ENCODE peak calls at places on chromosome 2, in seven cellular contexts. One of them, this sample, is unnamed.

GRCh38 chr2:42053791-42054656 is 6.2 kb downstream of the PKDCC start:
- DNase-seq in ascending aorta: peak
- DNase-seq in HFFc6: no peak
- DNase-seq in AG04449: no peak
- DNase-seq in Calu3: no peak
- DNase-seq in CD8-positive, alpha-beta T cell: no peak
- DNase-seq in spleen: peak
- DNase-seq in this sample: no peak

GRCh38 chr2:213238753-213239591 is 45.3 kb upstream of the SPAG16 start:
- DNase-seq in CD8-positive, alpha-beta T cell: no peak
- DNase-seq in Calu3: peak
- DNase-seq in ascending aorta: peak
- DNase-seq in spleen: no peak
- DNase-seq in AG04449: peak
- DNase-seq in HFFc6: peak
- DNase-seq in this sample: no peak

GRCh38 chr2:230614913-230615332 is 97.7 kb upstream of the CAB39 start:
- DNase-seq in ascending aorta: no peak
- DNase-seq in spleen: peak
- DNase-seq in HFFc6: no peak
- DNase-seq in AG04449: no peak
- DNase-seq in Calu3: no peak
- DNase-seq in CD8-positive, alpha-beta T cell: no peak
- DNase-seq in this sample: no peak

GRCh38 chr2:190910341-190911136 is 29.9 kb downstream of the GLS start:
- DNase-seq in ascending aorta: no peak
- DNase-seq in Calu3: no peak
- DNase-seq in AG04449: no peak
- DNase-seq in CD8-positive, alpha-beta T cell: no peak
- DNase-seq in HFFc6: no peak
- DNase-seq in spleen: no peak
- DNase-seq in this sample: no peak

GRCh38 chr2:162475661-162476060 is 131.7 kb downstream of the GCA start:
- DNase-seq in Calu3: peak
- DNase-seq in AG04449: no peak
- DNase-seq in spleen: no peak
- DNase-seq in HFFc6: no peak
- DNase-seq in ascending aorta: no peak
- DNase-seq in CD8-positive, alpha-beta T cell: no peak
- DNase-seq in this sample: no peak

GRCh38 chr2:239166201-239166834 is 234.5 kb downstream of the HDAC4 start:
- DNase-seq in spleen: peak
- DNase-seq in Calu3: no peak
- DNase-seq in HFFc6: no peak
- DNase-seq in AG04449: no peak
- DNase-seq in CD8-positive, alpha-beta T cell: no peak
- DNase-seq in ascending aorta: no peak
- DNase-seq in this sample: no peak

GRCh38 chr2:174511580-174512260 is 24.9 kb upstream of the GPR155 start:
- DNase-seq in HFFc6: no peak
- DNase-seq in Calu3: no peak
- DNase-seq in ascending aorta: no peak
- DNase-seq in spleen: no peak
- DNase-seq in AG04449: no peak
- DNase-seq in CD8-positive, alpha-beta T cell: no peak
- DNase-seq in this sample: no peak

GRCh38 chr2:181203412-181203811 is 223.0 kb downstream of the UBE2E3 start:
- DNase-seq in HFFc6: peak
- DNase-seq in CD8-positive, alpha-beta T cell: no peak
- DNase-seq in spleen: no peak
- DNase-seq in Calu3: peak
- DNase-seq in ascending aorta: no peak
- DNase-seq in AG04449: peak
- DNase-seq in this sample: no peak

GRCh38 chr2:150532883-150533282 is 45.4 kb upstream of the RND3 start:
- DNase-seq in HFFc6: peak
- DNase-seq in spleen: no peak
- DNase-seq in Calu3: no peak
- DNase-seq in ascending aorta: no peak
- DNase-seq in AG04449: no peak
- DNase-seq in CD8-positive, alpha-beta T cell: no peak
- DNase-seq in this sample: no peak

GRCh38 chr2:39492095-39492590 is 55.1 kb upstream of the MAP4K3 start:
- DNase-seq in AG04449: peak
- DNase-seq in ascending aorta: no peak
- DNase-seq in CD8-positive, alpha-beta T cell: no peak
- DNase-seq in Calu3: peak
- DNase-seq in spleen: no peak
- DNase-seq in HFFc6: peak
- DNase-seq in this sample: no peak

GRCh38 chr2:22253171-22253570 is 1129.4 kb downstream of the TDRD15 start:
- DNase-seq in spleen: no peak
- DNase-seq in AG04449: no peak
- DNase-seq in HFFc6: no peak
- DNase-seq in Calu3: no peak
- DNase-seq in CD8-positive, alpha-beta T cell: no peak
- DNase-seq in ascending aorta: no peak
- DNase-seq in this sample: no peak

GRCh38 chr2:3487432-3487831 is 31.9 kb downstream of the ADI1 start:
- DNase-seq in spleen: peak
- DNase-seq in HFFc6: no peak
- DNase-seq in CD8-positive, alpha-beta T cell: no peak
- DNase-seq in Calu3: no peak
- DNase-seq in ascending aorta: no peak
- DNase-seq in AG04449: no peak
- DNase-seq in this sample: no peak

GRCh38 chr2:112061840-112062239 is 6.8 kb downstream of the TMEM87B start:
- DNase-seq in ascending aorta: no peak
- DNase-seq in Calu3: no peak
- DNase-seq in AG04449: no peak
- DNase-seq in HFFc6: no peak
- DNase-seq in CD8-positive, alpha-beta T cell: no peak
- DNase-seq in spleen: no peak
- DNase-seq in this sample: no peak

GRCh38 chr2:98212291-98212690 is 125.3 kb downstream of the VWA3B start:
- DNase-seq in ascending aorta: no peak
- DNase-seq in AG04449: no peak
- DNase-seq in spleen: no peak
- DNase-seq in CD8-positive, alpha-beta T cell: no peak
- DNase-seq in Calu3: no peak
- DNase-seq in HFFc6: no peak
- DNase-seq in this sample: no peak

GRCh38 chr2:11851881-11852280 is 105.4 kb downstream of the LPIN1 start:
- DNase-seq in Calu3: no peak
- DNase-seq in HFFc6: no peak
- DNase-seq in CD8-positive, alpha-beta T cell: no peak
- DNase-seq in spleen: no peak
- DNase-seq in AG04449: no peak
- DNase-seq in ascending aorta: no peak
- DNase-seq in this sample: no peak

GRCh38 chr2:47661310-47661709 is 121.6 kb upstream of the MSH6 start:
- DNase-seq in ascending aorta: no peak
- DNase-seq in spleen: no peak
- DNase-seq in HFFc6: no peak
- DNase-seq in Calu3: no peak
- DNase-seq in AG04449: no peak
- DNase-seq in CD8-positive, alpha-beta T cell: no peak
- DNase-seq in this sample: no peak

GRCh38 chr2:191789791-191790190 is 57.1 kb downstream of the CAVIN2 start:
- DNase-seq in spleen: no peak
- DNase-seq in AG04449: no peak
- DNase-seq in ascending aorta: no peak
- DNase-seq in Calu3: no peak
- DNase-seq in CD8-positive, alpha-beta T cell: no peak
- DNase-seq in HFFc6: no peak
- DNase-seq in this sample: no peak

GRCh38 chr2:167863377-167863776 is 384.0 kb downstream of the STK39 start:
- DNase-seq in CD8-positive, alpha-beta T cell: no peak
- DNase-seq in HFFc6: no peak
- DNase-seq in Calu3: no peak
- DNase-seq in AG04449: no peak
- DNase-seq in spleen: no peak
- DNase-seq in ascending aorta: no peak
- DNase-seq in this sample: no peak

GRCh38 chr2:167874812-167875211 is 372.6 kb downstream of the STK39 start:
- DNase-seq in spleen: no peak
- DNase-seq in HFFc6: no peak
- DNase-seq in Calu3: no peak
- DNase-seq in ascending aorta: no peak
- DNase-seq in CD8-positive, alpha-beta T cell: no peak
- DNase-seq in AG04449: no peak
- DNase-seq in this sample: no peak

GRCh38 chr2:167869200-167869599 is 378.2 kb downstream of the STK39 start:
- DNase-seq in Calu3: no peak
- DNase-seq in HFFc6: no peak
- DNase-seq in AG04449: no peak
- DNase-seq in spleen: no peak
- DNase-seq in ascending aorta: no peak
- DNase-seq in CD8-positive, alpha-beta T cell: no peak
- DNase-seq in this sample: no peak
- TF ChIP-seq CTCF in Calu3: no peak
- TF ChIP-seq CTCF in HFFc6: no peak
- TF ChIP-seq CTCF in AG04449: no peak
- TF ChIP-seq CTCF in spleen: no peak
- TF ChIP-seq CTCF in ascending aorta: no peak
- TF ChIP-seq CTCF in CD8-positive, alpha-beta T cell: no peak
- TF ChIP-seq CTCF in this sample: no peak

DNA sequence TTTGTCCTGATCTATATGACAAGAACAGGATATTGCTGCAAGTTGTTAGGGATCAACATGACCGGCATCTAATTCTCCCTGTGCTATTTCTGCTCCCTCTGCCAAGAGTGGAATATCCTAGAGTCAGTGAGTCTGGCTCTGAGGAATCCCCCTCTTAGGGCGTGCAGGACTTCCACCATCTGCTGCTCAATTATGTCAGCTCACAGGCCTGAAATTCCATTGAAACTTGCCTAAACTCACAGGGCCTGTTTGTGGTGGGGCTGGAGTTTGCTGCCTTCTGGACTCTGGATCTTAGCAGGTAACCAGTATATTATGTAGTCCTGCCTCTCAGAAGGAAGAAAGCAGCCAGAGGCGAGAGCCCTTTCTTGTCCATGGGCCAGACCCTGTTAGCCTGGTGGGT is 323.0 kb downstream of the TSN start:
- DNase-seq in Calu3: no peak
- DNase-seq in HFFc6: no peak
- DNase-seq in CD8-positive, alpha-beta T cell: no peak
- DNase-seq in ascending aorta: no peak
- DNase-seq in AG04449: no peak
- DNase-seq in spleen: no peak
- DNase-seq in this sample: no peak
- TF ChIP-seq CTCF in Calu3: no peak
- TF ChIP-seq CTCF in HFFc6: no peak
- TF ChIP-seq CTCF in CD8-positive, alpha-beta T cell: no peak
- TF ChIP-seq CTCF in ascending aorta: no peak
- TF ChIP-seq CTCF in AG04449: no peak
- TF ChIP-seq CTCF in spleen: no peak
- TF ChIP-seq CTCF in this sample: no peak

GRCh38 chr2:45439788-45440773 is 171.0 kb downstream of the SRBD1 start:
- DNase-seq in CD8-positive, alpha-beta T cell: no peak
- DNase-seq in HFFc6: no peak
- DNase-seq in Calu3: no peak
- DNase-seq in AG04449: no peak
- DNase-seq in ascending aorta: no peak
- DNase-seq in spleen: no peak
- DNase-seq in this sample: no peak
- TF ChIP-seq CTCF in CD8-positive, alpha-beta T cell: no peak
- TF ChIP-seq CTCF in HFFc6: peak
- TF ChIP-seq CTCF in Calu3: no peak
- TF ChIP-seq CTCF in AG04449: peak
- TF ChIP-seq CTCF in ascending aorta: no peak
- TF ChIP-seq CTCF in spleen: no peak
- TF ChIP-seq CTCF in this sample: no peak

GRCh38 chr2:25878361-25879132 is at the start of gene ASXL2:
- DNase-seq in Calu3: peak
- DNase-seq in HFFc6: peak
- DNase-seq in spleen: peak
- DNase-seq in ascending aorta: peak
- DNase-seq in AG04449: peak
- DNase-seq in CD8-positive, alpha-beta T cell: peak
- DNase-seq in this sample: peak
- TF ChIP-seq CTCF in Calu3: no peak
- TF ChIP-seq CTCF in HFFc6: no peak
- TF ChIP-seq CTCF in spleen: peak
- TF ChIP-seq CTCF in ascending aorta: no peak
- TF ChIP-seq CTCF in AG04449: no peak
- TF ChIP-seq CTCF in CD8-positive, alpha-beta T cell: no peak
- TF ChIP-seq CTCF in this sample: peak

GRCh38 chr2:65501074-65501473 is 68.7 kb upstream of the SPRED2 start:
- DNase-seq in ascending aorta: no peak
- DNase-seq in AG04449: no peak
- DNase-seq in Calu3: no peak
- DNase-seq in HFFc6: no peak
- DNase-seq in spleen: no peak
- DNase-seq in CD8-positive, alpha-beta T cell: no peak
- DNase-seq in this sample: no peak
- TF ChIP-seq CTCF in ascending aorta: no peak
- TF ChIP-seq CTCF in AG04449: no peak
- TF ChIP-seq CTCF in Calu3: no peak
- TF ChIP-seq CTCF in HFFc6: no peak
- TF ChIP-seq CTCF in spleen: no peak
- TF ChIP-seq CTCF in CD8-positive, alpha-beta T cell: no peak
- TF ChIP-seq CTCF in this sample: no peak

This sample was measured in right atrium auricular region.